ENCODE peak calls at places on chromosomes 7 and 10, in ten cellular contexts. H, R, X, V, C, U, A, D, E and S are unnamed samples.
A peak's percentile ranks its signal among the peaks of the same experiment; 100 is the strongest.

GRCh38 chr7:32916006-32916405 is 24.4 kb upstream of the KBTBD2 start:
- DNase-seq in V (no peak), A (no peak), E (no peak), X (no peak), H (no peak), U (no peak), R (no peak), C (no peak), D (no peak), S (no peak)

GRCh38 chr7:138316421-138317043 is 143.5 kb upstream of the TRIM24 start:
- DNase-seq in R (no peak), E (no peak), C (peak; percentile 1), V (no peak), X (no peak), H (no peak), D (no peak), U (no peak), A (no peak), S (no peak)

GRCh38 chr7:6167587-6168154 is 104.8 kb downstream of the CYTH3 start:
- DNase-seq in E (no peak), U (no peak), X (no peak), A (no peak), H (no peak), D (no peak), R (no peak), V (no peak), C (no peak), S (no peak)

GRCh38 chr7:130063036-130063435 is 7.3 kb upstream of the KLHDC10 start:
- DNase-seq in H (peak; percentile 49), V (no peak), R (no peak), E (peak; percentile 35), A (no peak), U (no peak), C (peak; percentile 49), X (peak; percentile 20), D (no peak), S (peak; percentile 35)

GRCh38 chr10:5510281-5511072 is 11.1 kb upstream of the CALML5 start:
- DNase-seq in R (no peak), V (no peak), H (no peak), X (no peak), U (no peak), A (no peak), D (no peak), C (no peak), E (no peak), S (no peak)

GRCh38 chr7:27225005-27225934 is 17.3 kb upstream of the EVX1 start:
- DNase-seq in C (no peak), V (no peak), R (no peak), X (no peak), H (no peak), D (no peak), U (no peak), E (no peak), A (no peak), S (no peak)

GRCh38 chr10:49655099-49655498 is 24.4 kb upstream of the C10orf53 start:
- DNase-seq in E (no peak), H (no peak), A (no peak), U (no peak), R (no peak), V (no peak), X (no peak), D (no peak), C (no peak), S (no peak)

GRCh38 chr10:78820007-78820362 is 248.8 kb upstream of the ZMIZ1 start:
- DNase-seq in X (no peak), R (no peak), C (no peak), V (no peak), H (no peak), A (no peak), U (no peak), D (no peak), E (no peak), S (no peak)

GRCh38 chr7:22564511-22565045 is 64.6 kb upstream of the STEAP1B start:
- DNase-seq in X (peak; percentile 98), D (no peak), V (peak; percentile 64), R (no peak), U (peak; percentile 76), A (no peak), H (no peak), E (no peak), C (peak; percentile 97), S (no peak)

GRCh38 chr10:25502453-25502852 is 327.7 kb downstream of the GPR158 start:
- DNase-seq in R (no peak), C (no peak), X (no peak), U (no peak), E (no peak), A (no peak), H (no peak), D (no peak), V (no peak), S (no peak)

GRCh38 chr10:63711361-63711760 is 190.2 kb downstream of the REEP3 start:
- DNase-seq in A (no peak), H (no peak), U (no peak), V (no peak), R (no peak), D (no peak), C (no peak), E (no peak), X (no peak), S (no peak)

GRCh38 chr10:58781873-58782488 is 269.3 kb downstream of the BICC1 start:
- DNase-seq in R (no peak), E (no peak), X (peak; percentile 56), D (no peak), V (no peak), C (peak; percentile 65), U (no peak), H (no peak), A (no peak), S (peak; percentile 0)

GRCh38 chr7:29479606-29480200 is 83.9 kb upstream of the PRR15 start:
- DNase-seq in H (no peak), D (no peak), X (no peak), U (no peak), V (no peak), A (peak; percentile 54), E (no peak), C (no peak), R (no peak), S (no peak)

GRCh38 chr7:148883233-148884048 is 650 bp downstream of the EZH2 start:
- DNase-seq in E (no peak), V (peak; percentile 64), X (no peak), R (no peak), D (peak; percentile 17), U (no peak), A (peak; percentile 47), H (peak; percentile 50), C (peak; percentile 20), S (no peak)

GRCh38 chr7:27434729-27435400 is 192.3 kb downstream of the EVX1 start:
- DNase-seq in A (no peak), D (no peak), E (no peak), X (peak; percentile 16), C (peak; percentile 14), H (no peak), V (no peak), R (no peak), U (no peak), S (no peak)

GRCh38 chr7:157056246-157056645 is 45.8 kb upstream of the MNX1 start:
- DNase-seq in U (no peak), E (no peak), D (no peak), A (no peak), X (no peak), H (no peak), R (no peak), V (no peak), C (no peak), S (no peak)

GRCh38 chr10:76624470-76624869 is 1013.1 kb downstream of the KCNMA1 start:
- DNase-seq in V (no peak), X (no peak), U (no peak), C (no peak), E (no peak), A (no peak), D (no peak), H (no peak), R (no peak), S (no peak)

GRCh38 chr7:93178213-93178612 is 30.0 kb upstream of the SAMD9L start:
- DNase-seq in R (no peak), A (no peak), H (no peak), X (no peak), E (peak; percentile 2), D (no peak), C (no peak), U (no peak), V (no peak), S (peak; percentile 77)

GRCh38 chr7:95246935-95247370 is 77.4 kb downstream of the PON1 start:
- DNase-seq in U (peak; percentile 19), H (no peak), D (peak; percentile 5), C (peak; percentile 71), V (no peak), R (peak; percentile 11), X (peak; percentile 61), A (peak; percentile 28), E (peak; percentile 69), S (peak; percentile 94)

GRCh38 chr7:44434201-44434600 is 56.3 kb downstream of the NUDCD3 start:
- DNase-seq in H (no peak), R (no peak), E (no peak), V (no peak), U (no peak), X (no peak), A (no peak), C (no peak), D (no peak), S (no peak)

GRCh38 chr10:22552888-22553378 is 161.4 kb downstream of the PIP4K2A start:
- DNase-seq in U (peak; percentile 11), X (no peak), C (peak; percentile 33), R (no peak), E (peak; percentile 24), A (no peak), V (no peak), H (no peak), D (no peak), S (no peak)